ENCODE peak calls at places on chromosome 13, in seven cellular contexts. One of them, this sample, is unnamed.

GRCh38 chr13:30932481-30933333 is at the start of gene TEX26:
- DNase-seq in SK-N-SH: no peak
- DNase-seq in HCT116: no peak
- DNase-seq in K562: no peak
- DNase-seq in H1: peak
- DNase-seq in HepG2: no peak
- DNase-seq in GM12878: no peak
- DNase-seq in this sample: no peak

GRCh38 chr13:75666646-75667351 is 30.7 kb downstream of the LMO7 start:
- DNase-seq in SK-N-SH: no peak
- DNase-seq in HCT116: no peak
- DNase-seq in K562: no peak
- DNase-seq in H1: no peak
- DNase-seq in HepG2: no peak
- DNase-seq in GM12878: no peak
- DNase-seq in this sample: no peak

GRCh38 chr13:59931621-59932020 is 232.1 kb downstream of the DIAPH3 start:
- DNase-seq in SK-N-SH: no peak
- DNase-seq in HCT116: no peak
- DNase-seq in K562: no peak
- DNase-seq in H1: no peak
- DNase-seq in HepG2: no peak
- DNase-seq in GM12878: no peak
- DNase-seq in this sample: no peak

GRCh38 chr13:93778548-93778947 is 551.9 kb downstream of the GPC6 start:
- DNase-seq in SK-N-SH: no peak
- DNase-seq in HCT116: no peak
- DNase-seq in K562: no peak
- DNase-seq in H1: no peak
- DNase-seq in HepG2: no peak
- DNase-seq in GM12878: no peak
- DNase-seq in this sample: no peak

GRCh38 chr13:32695602-32696250 is 109.5 kb downstream of the PDS5B start:
- DNase-seq in SK-N-SH: no peak
- DNase-seq in HCT116: no peak
- DNase-seq in K562: no peak
- DNase-seq in H1: no peak
- DNase-seq in HepG2: no peak
- DNase-seq in GM12878: no peak
- DNase-seq in this sample: no peak

GRCh38 chr13:59607172-59607571 is 556.6 kb downstream of the DIAPH3 start:
- DNase-seq in SK-N-SH: no peak
- DNase-seq in HCT116: no peak
- DNase-seq in K562: no peak
- DNase-seq in H1: no peak
- DNase-seq in HepG2: no peak
- DNase-seq in GM12878: no peak
- DNase-seq in this sample: no peak

GRCh38 chr13:100314132-100314910 is 225.4 kb downstream of the PCCA start:
- DNase-seq in SK-N-SH: no peak
- DNase-seq in HCT116: no peak
- DNase-seq in K562: no peak
- DNase-seq in H1: no peak
- DNase-seq in HepG2: peak
- DNase-seq in GM12878: no peak
- DNase-seq in this sample: no peak

GRCh38 chr13:75607447-75607846 is 28.7 kb upstream of the LMO7 start:
- DNase-seq in SK-N-SH: no peak
- DNase-seq in HCT116: no peak
- DNase-seq in K562: no peak
- DNase-seq in H1: no peak
- DNase-seq in HepG2: peak
- DNase-seq in GM12878: no peak
- DNase-seq in this sample: no peak

GRCh38 chr13:45518525-45519235 is 53.9 kb downstream of the COG3 start:
- DNase-seq in SK-N-SH: no peak
- DNase-seq in HCT116: no peak
- DNase-seq in K562: no peak
- DNase-seq in H1: no peak
- DNase-seq in HepG2: no peak
- DNase-seq in GM12878: no peak
- DNase-seq in this sample: no peak

GRCh38 chr13:98039964-98040363 is 86.5 kb downstream of the IPO5 start:
- DNase-seq in SK-N-SH: no peak
- DNase-seq in HCT116: no peak
- DNase-seq in K562: no peak
- DNase-seq in H1: no peak
- DNase-seq in HepG2: no peak
- DNase-seq in GM12878: no peak
- DNase-seq in this sample: no peak

GRCh38 chr13:27607125-27607524 is 13.2 kb downstream of the LNX2 start:
- DNase-seq in SK-N-SH: no peak
- DNase-seq in HCT116: peak
- DNase-seq in K562: no peak
- DNase-seq in H1: no peak
- DNase-seq in HepG2: peak
- DNase-seq in GM12878: no peak
- DNase-seq in this sample: no peak

GRCh38 chr13:91362908-91363307 is 15.4 kb downstream of the MIR17HG start:
- DNase-seq in SK-N-SH: no peak
- DNase-seq in HCT116: no peak
- DNase-seq in K562: no peak
- DNase-seq in H1: no peak
- DNase-seq in HepG2: peak
- DNase-seq in GM12878: no peak
- DNase-seq in this sample: no peak

GRCh38 chr13:37209621-37210020 is 104.2 kb upstream of the CSNK1A1L start:
- DNase-seq in SK-N-SH: no peak
- DNase-seq in HCT116: no peak
- DNase-seq in K562: no peak
- DNase-seq in H1: no peak
- DNase-seq in HepG2: no peak
- DNase-seq in GM12878: no peak
- DNase-seq in this sample: no peak
- TF ChIP-seq SIN3A in SK-N-SH: no peak
- TF ChIP-seq SIN3A in HCT116: no peak
- TF ChIP-seq SIN3A in K562: no peak
- TF ChIP-seq SIN3A in H1: no peak
- TF ChIP-seq SIN3A in HepG2: no peak
- TF ChIP-seq SIN3A in GM12878: no peak
- TF ChIP-seq SIN3A in this sample: no peak

DNA sequence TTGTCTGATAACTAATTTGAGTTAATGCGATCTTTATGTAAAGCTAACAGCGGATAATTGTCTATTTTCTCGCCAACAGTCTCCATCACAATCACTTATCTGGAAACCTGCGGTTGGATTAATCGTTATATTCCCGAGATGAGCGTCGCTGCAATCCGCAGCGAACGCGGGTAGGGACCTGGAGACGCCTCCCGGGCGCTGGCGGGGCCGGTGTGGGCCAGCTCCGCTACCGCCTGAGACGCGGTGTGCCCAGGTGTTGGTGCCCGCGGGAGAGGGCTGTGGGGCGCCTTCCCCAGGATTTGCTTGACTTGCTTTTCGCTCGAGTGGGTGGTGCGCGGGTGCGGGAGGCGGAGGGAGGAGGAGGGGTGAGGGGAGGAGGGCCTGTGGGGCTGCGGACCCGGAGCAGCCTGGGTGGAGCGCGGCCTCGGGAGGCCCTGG is 38.3 kb downstream of the SOX1 start:
- DNase-seq in SK-N-SH: no peak
- DNase-seq in HCT116: no peak
- DNase-seq in K562: no peak
- DNase-seq in H1: no peak
- DNase-seq in HepG2: no peak
- DNase-seq in GM12878: no peak
- DNase-seq in this sample: no peak
- H3K27ac ChIP-seq in SK-N-SH: no peak
- H3K27ac ChIP-seq in HCT116: no peak
- H3K27ac ChIP-seq in K562: no peak
- H3K27ac ChIP-seq in H1: no peak
- H3K27ac ChIP-seq in HepG2: no peak
- H3K27ac ChIP-seq in GM12878: no peak
- H3K27ac ChIP-seq in this sample: no peak

GRCh38 chr13:67147257-67148218 is 82.6 kb downstream of the PCDH9 start:
- DNase-seq in SK-N-SH: no peak
- DNase-seq in HCT116: no peak
- DNase-seq in K562: no peak
- DNase-seq in H1: no peak
- DNase-seq in HepG2: no peak
- DNase-seq in GM12878: no peak
- DNase-seq in this sample: no peak
- H3K4me3 ChIP-seq in SK-N-SH: no peak
- H3K4me3 ChIP-seq in HCT116: no peak
- H3K4me3 ChIP-seq in K562: no peak
- H3K4me3 ChIP-seq in H1: no peak
- H3K4me3 ChIP-seq in HepG2: no peak
- H3K4me3 ChIP-seq in GM12878: no peak
- H3K4me3 ChIP-seq in this sample: no peak

GRCh38 chr13:23621316-23621645 is 51.1 kb downstream of the TNFRSF19 start:
- DNase-seq in SK-N-SH: no peak
- DNase-seq in HCT116: no peak
- DNase-seq in K562: no peak
- DNase-seq in H1: no peak
- DNase-seq in HepG2: peak
- DNase-seq in GM12878: no peak
- DNase-seq in this sample: peak
- TF ChIP-seq SIN3A in SK-N-SH: no peak
- TF ChIP-seq SIN3A in HCT116: no peak
- TF ChIP-seq SIN3A in K562: no peak
- TF ChIP-seq SIN3A in H1: no peak
- TF ChIP-seq SIN3A in HepG2: no peak
- TF ChIP-seq SIN3A in GM12878: no peak
- TF ChIP-seq SIN3A in this sample: no peak

GRCh38 chr13:113539176-113539575 is 45.4 kb upstream of the TFDP1 start:
- DNase-seq in SK-N-SH: no peak
- DNase-seq in HCT116: no peak
- DNase-seq in K562: no peak
- DNase-seq in H1: no peak
- DNase-seq in HepG2: no peak
- DNase-seq in GM12878: no peak
- DNase-seq in this sample: no peak
- H3K27ac ChIP-seq in SK-N-SH: peak
- H3K27ac ChIP-seq in HCT116: no peak
- H3K27ac ChIP-seq in K562: no peak
- H3K27ac ChIP-seq in H1: no peak
- H3K27ac ChIP-seq in HepG2: no peak
- H3K27ac ChIP-seq in GM12878: no peak
- H3K27ac ChIP-seq in this sample: no peak